ENCODE peak calls at places on chromosomes 1 and 21, in four cellular contexts. P is uterus, N is HCT116, E is esophagus muscularis mucosa. I is an unnamed sample. For H3K4me1 and H3K27me3, the result is how much of the 10 kb centered on the place peaks cover.

GRCh38 chr1:32291145-32291707 is 657 bp upstream of the HDAC1 start:
- DNase-seq in P (no peak), N (no peak), E (no peak), I (no peak)

GRCh38 chr21:14401217-14401616 is 18.3 kb upstream of the HSPA13 start:
- DNase-seq in P (no peak), N (no peak), E (no peak), I (no peak)

GRCh38 chr1:59292557-59292956 is 4.3 kb upstream of the FGGY start:
- DNase-seq in P (peak), N (no peak), E (no peak), I (no peak)

GRCh38 chr1:161190962-161191521 is 7.8 kb downstream of the ADAMTS4 start:
- DNase-seq in P (no peak), N (no peak), E (no peak), I (no peak)

GRCh38 chr1:236403905-236404696 is 10.0 kb downstream of the EDARADD start:
- DNase-seq in P (no peak), N (no peak), E (no peak), I (no peak)

GRCh38 chr1:119003413-119004128 is 15.4 kb upstream of the TBX15 start:
- DNase-seq in P (no peak), N (no peak), E (no peak), I (no peak)

GRCh38 chr1:173469656-173470055 is 7.5 kb upstream of the PRDX6 start:
- DNase-seq in P (no peak), N (no peak), E (no peak), I (no peak)

GRCh38 chr1:54929700-54930099 is 42.7 kb upstream of the DHCR24 start:
- DNase-seq in P (no peak), N (no peak), E (no peak), I (no peak)

GRCh38 chr1:154845174-154845573 is 24.9 kb downstream of the KCNN3 start:
- DNase-seq in P (no peak), N (no peak), E (no peak), I (no peak)

GRCh38 chr1:216462061-216462775 is 39.0 kb upstream of the USH2A start:
- DNase-seq in P (no peak), N (no peak), E (no peak), I (no peak)

GRCh38 chr1:206550446-206550845 is 43.1 kb downstream of the RASSF5 start:
- DNase-seq in P (no peak), N (no peak), E (no peak), I (no peak)

GRCh38 chr1:19312782-19313635 is 883 bp downstream of the SLC66A1 start:
- DNase-seq in P (no peak), N (no peak), E (no peak), I (no peak)

GRCh38 chr1:37734629-37735591 is 30.0 kb downstream of the EPHA10 start:
- DNase-seq in P (no peak), N (no peak), E (no peak), I (no peak)

GRCh38 chr1:156319664-156320063 is 18.4 kb downstream of the CCT3 start:
- DNase-seq in P (no peak), N (no peak), E (no peak), I (peak)

GRCh38 chr1:238281418-238281817 is 390.7 kb upstream of the ZP4 start:
- DNase-seq in P (no peak), N (no peak), E (no peak), I (no peak)

GRCh38 chr1:118151312-118151937 is 33.6 kb downstream of the SPAG17 start:
- DNase-seq in P (no peak), N (peak), E (no peak), I (no peak)

GRCh38 chr1:76562292-76562691 is 305.0 kb upstream of the ST6GALNAC5 start:
- DNase-seq in P (no peak), N (no peak), E (no peak), I (no peak)

GRCh38 chr1:211355873-211356272 is 29.2 kb downstream of the TRAF5 start:
- DNase-seq in P (no peak), N (no peak), E (no peak), I (no peak)

GRCh38 chr1:180098242-180098995 is 56.2 kb upstream of the QSOX1 start:
- DNase-seq in P (peak), N (no peak), E (no peak), I (no peak)

GRCh38 chr1:44630116-44630515 is 44.2 kb downstream of the TMEM53 start:
- DNase-seq in P (no peak), N (no peak), E (no peak), I (no peak)

GRCh38 chr1:51285055-51285454 is 45.3 kb downstream of the TTC39A start:
- DNase-seq in P (no peak), N (no peak), E (no peak), I (no peak)

GRCh38 chr1:156845953-156846545 is 12.9 kb downstream of the INSRR start:
- DNase-seq in P (no peak), N (no peak), E (no peak), I (no peak)

GRCh38 chr1:162846256-162847212 is 14.4 kb downstream of the CCDC190 start:
- DNase-seq in P (no peak), N (no peak), E (no peak), I (no peak)

GRCh38 chr1:31439276-31439675 is 26.3 kb downstream of the SERINC2 start:
- DNase-seq in P (no peak), N (no peak), E (no peak), I (no peak)

GRCh38 chr1:156641761-156642264 is at the start of gene BCAN:
- DNase-seq in P (peak), N (no peak), E (no peak), I (no peak)

GRCh38 chr1:183753464-183753891 is 51.4 kb upstream of the RGL1 start:
- DNase-seq in P (no peak), N (no peak), E (no peak), I (no peak)

GRCh38 chr1:194024659-194025058 is 838.2 kb upstream of the B3GALT2 start:
- DNase-seq in P (no peak), N (no peak), E (no peak), I (no peak)

GRCh38 chr1:37177230-37177864 is 143.0 kb upstream of the GRIK3 start:
- DNase-seq in P (no peak), N (peak), E (peak), I (no peak)

GRCh38 chr1:208475951-208476824 is 232.0 kb upstream of the PLXNA2 start:
- DNase-seq in P (no peak), N (no peak), E (no peak), I (no peak)

GRCh38 chr1:88595355-88595754 is 88.7 kb upstream of the PKN2 start:
- DNase-seq in P (no peak), N (peak), E (no peak), I (no peak)

GRCh38 chr21:33661146-33661545 is 18.8 kb downstream of the ITSN1 start:
- DNase-seq in P (no peak), N (no peak), E (no peak), I (no peak)

GRCh38 chr1:37498872-37499617 is 15.5 kb downstream of the MEAF6 start:
- DNase-seq in P (no peak), N (no peak), E (no peak), I (no peak)

GRCh38 chr1:209807509-209807908 is 1.6 kb upstream of the IRF6 start:
- DNase-seq in P (no peak), N (no peak), E (no peak), I (no peak)

GRCh38 chr1:205480349-205481278 is 23.9 kb upstream of the CDK18 start:
- DNase-seq in P (no peak), N (no peak), E (no peak), I (no peak)

GRCh38 chr1:59043796-59044195 is 253.1 kb upstream of the FGGY start:
- DNase-seq in P (peak), N (no peak), E (no peak), I (peak)

GRCh38 chr1:84973493-84974334 is 23.2 kb downstream of the MCOLN2 start:
- DNase-seq in P (no peak), N (no peak), E (no peak), I (no peak)

GRCh38 chr21:45088116-45088515 is 13.7 kb downstream of the ADARB1 start:
- DNase-seq in P (no peak), N (no peak), E (no peak), I (no peak)

GRCh38 chr21:45087022-45087823 is 12.8 kb downstream of the ADARB1 start:
- DNase-seq in P (no peak), N (no peak), E (no peak), I (no peak)

GRCh38 chr21:45088729-45089128 is 14.3 kb downstream of the ADARB1 start:
- DNase-seq in P (no peak), N (no peak), E (no peak), I (no peak)

GRCh38 chr21:45091540-45092322 is 17.4 kb downstream of the ADARB1 start:
- DNase-seq in P (no peak), N (no peak), E (no peak), I (no peak)

DNA sequence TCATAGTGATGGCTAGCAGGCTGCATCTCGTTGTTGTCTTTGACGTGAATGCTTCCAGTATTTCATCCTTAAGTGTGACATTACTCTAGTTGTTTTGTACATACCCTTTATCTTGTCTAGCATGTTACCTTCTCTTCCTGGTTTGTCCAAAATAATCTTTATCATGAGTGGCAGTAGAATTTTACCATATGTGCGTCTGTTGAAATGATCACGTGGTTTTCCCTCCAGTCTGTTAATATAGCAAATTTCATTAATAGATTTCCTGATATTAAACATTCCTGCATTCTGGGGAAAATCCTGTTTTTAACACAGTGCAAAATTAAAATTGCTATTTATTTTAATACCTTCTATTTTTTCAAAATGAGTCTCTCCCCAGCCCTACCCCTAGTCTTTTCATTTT is 15.6 kb downstream of the ADARB1 start:
- DNase-seq in P (no peak), N (no peak), E (no peak), I (no peak)
- H3K4me1 ChIP-seq in P (under half), N (under half), E (half or more), I (under half)

DNA sequence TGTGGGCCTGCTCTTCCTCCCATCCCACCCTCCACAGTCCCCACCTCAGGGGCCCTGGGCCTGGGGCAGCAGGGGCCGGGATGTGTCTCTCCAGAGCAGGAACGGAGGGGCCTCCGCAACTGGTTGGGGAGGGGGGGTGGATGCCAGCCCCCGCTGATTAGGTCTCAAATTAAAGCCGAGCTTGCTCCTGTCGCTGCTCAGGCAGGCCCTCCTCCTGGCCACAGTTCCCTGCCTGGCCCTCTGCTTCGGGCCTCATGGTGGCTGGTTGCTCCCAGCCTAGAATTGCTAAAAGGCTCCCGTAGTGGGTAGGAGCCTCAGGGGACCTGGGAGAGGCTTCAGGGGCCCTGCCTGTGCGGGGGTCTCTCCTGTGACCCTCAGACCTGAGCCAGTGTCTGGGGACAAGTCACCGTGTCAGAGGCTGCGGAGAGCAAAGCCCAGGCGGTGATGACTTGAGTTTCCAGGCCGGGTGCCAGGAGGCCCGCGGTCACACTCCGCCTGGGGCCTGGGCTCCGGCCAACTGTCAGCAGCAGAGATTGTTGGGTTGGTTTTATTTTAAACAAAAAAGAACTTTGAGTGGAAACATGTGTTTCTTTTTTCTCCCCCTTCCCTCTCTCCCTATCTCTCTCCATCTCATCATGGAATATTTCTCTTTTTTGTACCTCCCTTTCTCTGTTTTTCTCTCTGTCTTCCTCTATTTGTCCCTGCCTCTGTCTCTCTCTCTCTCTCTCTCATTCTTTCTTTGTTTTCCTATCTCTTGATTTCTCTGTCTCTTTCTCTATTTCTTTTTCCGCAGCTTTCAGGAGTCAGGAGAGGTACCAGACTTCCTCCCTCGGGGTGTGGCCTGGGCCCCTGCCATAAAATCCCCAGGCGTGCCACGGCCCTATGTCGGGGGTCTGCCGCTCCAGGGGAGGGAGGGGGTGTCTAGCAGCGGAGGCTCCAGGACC is 20.0 kb upstream of the EPHA2 start:
- DNase-seq in P (peak), N (no peak), E (no peak), I (no peak)
- H3K4me3 ChIP-seq in P (no peak), N (peak), E (no peak), I (no peak)

DNA sequence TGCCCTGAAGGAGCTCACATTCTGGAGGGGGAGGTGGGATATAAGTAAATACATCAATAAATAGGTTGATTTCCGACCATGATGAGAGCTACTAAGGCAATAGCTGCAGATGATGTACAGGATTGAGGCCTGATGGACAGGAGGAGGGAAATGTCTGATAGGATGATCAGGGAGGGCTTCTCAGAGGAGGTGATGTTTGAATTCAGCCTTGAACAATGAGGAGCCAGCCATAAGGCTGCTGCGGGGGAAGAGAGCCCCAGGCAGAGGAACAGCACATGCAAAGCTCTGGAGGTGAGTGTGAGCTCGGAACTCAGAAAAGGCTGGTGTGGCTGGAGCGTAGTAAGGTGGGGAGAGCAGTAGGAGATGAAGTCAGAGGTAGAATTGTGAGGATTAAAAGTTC is 411.7 kb downstream of the PTPRU start:
- DNase-seq in P (no peak), N (no peak), E (peak), I (no peak)
- H3K27me3 ChIP-seq in P (under half), N (under half), E (under half), I (under half)

DNA sequence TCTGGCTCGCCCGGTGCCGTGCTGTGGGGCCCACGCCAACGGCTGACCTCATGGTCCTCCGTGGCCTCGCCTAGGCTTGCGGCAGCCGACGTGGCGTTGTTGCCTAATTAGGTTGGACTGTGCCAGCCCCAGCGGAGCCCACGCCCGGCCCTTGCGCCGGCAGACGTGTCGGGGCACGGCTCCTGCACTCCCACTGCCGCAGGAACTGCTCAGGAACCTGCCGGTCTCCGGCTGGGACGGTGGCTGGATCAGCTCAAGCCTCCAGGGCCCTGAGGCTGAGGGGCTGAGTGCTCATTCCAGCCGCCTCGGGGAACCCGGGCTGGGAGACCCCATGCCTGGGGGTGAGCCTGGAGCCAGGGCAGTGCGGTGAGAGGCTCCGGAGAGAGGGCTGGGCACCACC is 16.1 kb upstream of the PEX10 start:
- DNase-seq in P (no peak), N (no peak), E (no peak), I (no peak)
- H3K4me1 ChIP-seq in P (under half), N (under half), E (under half), I (under half)

GRCh38 chr1:53639996-53640695 is 98.8 kb downstream of the GLIS1 start:
- DNase-seq in P (no peak), N (no peak), E (no peak), I (no peak)

GRCh38 chr1:53642215-53642555 is 96.8 kb downstream of the GLIS1 start:
- DNase-seq in P (no peak), N (no peak), E (no peak), I (no peak)

GRCh38 chr1:53641481-53642214 is 97.3 kb downstream of the GLIS1 start:
- DNase-seq in P (no peak), N (no peak), E (no peak), I (no peak)

GRCh38 chr1:53639251-53639721 is 99.7 kb downstream of the GLIS1 start:
- DNase-seq in P (no peak), N (peak), E (no peak), I (peak)

GRCh38 chr1:53640696-53641065 is 98.3 kb downstream of the GLIS1 start:
- DNase-seq in P (no peak), N (no peak), E (no peak), I (no peak)
- H3K4me3 ChIP-seq in P (no peak), N (no peak), E (no peak), I (no peak)

GRCh38 chr21:28669978-28670377 is 322.7 kb downstream of the LTN1 start:
- DNase-seq in P (no peak), N (no peak), E (no peak), I (no peak)
- H3K27me3 ChIP-seq in P (under half), N (under half), E (under half), I (under half)

I was measured in Caco-2.